ENCODE peak calls at places on chromosomes 5 and 9, in four cellular contexts. A, W, E and U are unnamed samples.
A peak's percentile ranks its signal among the peaks of the same experiment; 100 is the strongest.

GRCh38 chr9:89256690-89257089 is 54.3 kb upstream of the CKS2 start:
- DNase-seq in A (no peak), W (no peak), E (no peak), U (no peak)

GRCh38 chr9:106799146-106799545 is 63.8 kb upstream of the ZNF462 start:
- DNase-seq in A (no peak), W (no peak), E (no peak), U (peak; percentile 93)

GRCh38 chr5:137758719-137759312 is 4.7 kb upstream of the HNRNPA0 start:
- DNase-seq in A (no peak), W (no peak), E (no peak), U (no peak)

GRCh38 chr9:109463924-109464625 is 34.0 kb downstream of the PTPN3 start:
- DNase-seq in A (no peak), W (no peak), E (no peak), U (no peak)

GRCh38 chr9:37936965-37937364 is 33.0 kb upstream of the SLC25A51 start:
- DNase-seq in A (no peak), W (no peak), E (peak; percentile 73), U (no peak)

GRCh38 chr5:169831331-169831730 is 149.0 kb downstream of the INSYN2B start:
- DNase-seq in A (no peak), W (no peak), E (no peak), U (no peak)

GRCh38 chr5:151862811-151863472 is 61.7 kb downstream of the GLRA1 start:
- DNase-seq in A (no peak), W (no peak), E (no peak), U (no peak)

GRCh38 chr9:130765135-130766030 is 69.7 kb upstream of the ABL1 start:
- DNase-seq in A (no peak), W (no peak), E (no peak), U (no peak)

GRCh38 chr9:72207278-72207677 is 58.0 kb downstream of the GDA start:
- DNase-seq in A (no peak), W (no peak), E (no peak), U (no peak)

GRCh38 chr9:94780516-94780950 is 54.0 kb downstream of the AOPEP start:
- DNase-seq in A (no peak), W (no peak), E (no peak), U (no peak)

GRCh38 chr9:35871514-35871913 is 1.3 kb upstream of the OR13J1 start:
- DNase-seq in A (no peak), W (no peak), E (no peak), U (no peak)

GRCh38 chr5:40652441-40653220 is 27.1 kb upstream of the PTGER4 start:
- DNase-seq in A (no peak), W (peak; percentile 38), E (no peak), U (no peak)

GRCh38 chr5:68482199-68482598 is 266.6 kb downstream of the PIK3R1 start:
- DNase-seq in A (no peak), W (no peak), E (no peak), U (no peak)

GRCh38 chr9:99059074-99059894 is 45.6 kb upstream of the TGFBR1 start:
- DNase-seq in A (no peak), W (peak; percentile 27), E (no peak), U (no peak)

GRCh38 chr9:115132648-115133047 is 14.7 kb upstream of the TNC start:
- DNase-seq in A (no peak), W (no peak), E (no peak), U (no peak)

GRCh38 chr5:26945881-26946280 is 92.5 kb downstream of the CDH9 start:
- DNase-seq in A (no peak), W (no peak), E (no peak), U (no peak)

GRCh38 chr5:148382961-148383360 is 797 bp upstream of the FBXO38 start:
- DNase-seq in A (no peak), W (no peak), E (no peak), U (no peak)

GRCh38 chr9:125141251-125141650 is 2.1 kb downstream of the SCAI start:
- DNase-seq in A (no peak), W (no peak), E (no peak), U (no peak)

GRCh38 chr5:10695055-10695649 is 65.9 kb downstream of the DAP start:
- DNase-seq in A (peak; percentile 68), W (peak; percentile 67), E (peak; percentile 72), U (no peak)

GRCh38 chr9:1050125-1050895 is at the start of gene DMRT2:
- DNase-seq in A (peak; percentile 52), W (peak; percentile 96), E (no peak), U (peak; percentile 15)

GRCh38 chr5:158236511-158237335 is 377.8 kb upstream of the CLINT1 start:
- DNase-seq in A (no peak), W (no peak), E (no peak), U (no peak)

GRCh38 chr5:160508780-160509361 is 87.2 kb downstream of the PTTG1 start:
- DNase-seq in A (peak; percentile 32), W (peak; percentile 80), E (peak; percentile 84), U (peak; percentile 16)

GRCh38 chr9:94952553-94953373 is 226.3 kb downstream of the AOPEP start:
- DNase-seq in A (peak; percentile 66), W (no peak), E (no peak), U (no peak)

GRCh38 chr9:135959814-135960213 is 1.4 kb downstream of the UBAC1 start:
- DNase-seq in A (no peak), W (no peak), E (no peak), U (no peak)

GRCh38 chr9:6757988-6758417 is 230 bp downstream of the KDM4C start:
- DNase-seq in A (no peak), W (no peak), E (no peak), U (no peak)

GRCh38 chr9:21174671-21175070 is 8.2 kb upstream of the IFNA21 start:
- DNase-seq in A (no peak), W (no peak), E (no peak), U (no peak)

GRCh38 chr9:72734631-72735030 is 213.2 kb downstream of the TMC1 start:
- DNase-seq in A (no peak), W (no peak), E (no peak), U (peak; percentile 16)

GRCh38 chr9:36759141-36759540 is 186.4 kb downstream of the MELK start:
- DNase-seq in A (no peak), W (no peak), E (no peak), U (no peak)

GRCh38 chr9:27361401-27361953 is 64.5 kb upstream of the EQTN start:
- DNase-seq in A (no peak), W (no peak), E (no peak), U (no peak)

GRCh38 chr5:131671994-131672655 is 37.1 kb upstream of the RAPGEF6 start:
- DNase-seq in A (peak; percentile 43), W (no peak), E (peak; percentile 3), U (no peak)

GRCh38 chr5:348726-349125 is 27.2 kb downstream of the AHRR start:
- DNase-seq in A (no peak), W (no peak), E (no peak), U (no peak)

GRCh38 chr9:35790385-35791291 is 753 bp upstream of the NPR2 start:
- DNase-seq in A (peak; percentile 84), W (peak; percentile 76), E (peak; percentile 87), U (no peak)

GRCh38 chr5:170565077-170565476 is 61.3 kb downstream of the KCNIP1 start:
- DNase-seq in A (no peak), W (no peak), E (no peak), U (no peak)

GRCh38 chr9:479316-479715 is 264.7 kb downstream of the DOCK8 start:
- DNase-seq in A (no peak), W (no peak), E (no peak), U (no peak)

GRCh38 chr5:135553688-135554462 is 18.1 kb upstream of the NEUROG1 start:
- DNase-seq in A (no peak), W (peak; percentile 60), E (peak; percentile 65), U (no peak)

GRCh38 chr9:127561491-127562270 is 50.4 kb upstream of the STXBP1 start:
- DNase-seq in A (peak; percentile 91), W (peak; percentile 82), E (peak; percentile 44), U (no peak)

GRCh38 chr9:127563579-127563978 is 48.5 kb upstream of the STXBP1 start:
- DNase-seq in A (no peak), W (no peak), E (no peak), U (no peak)

GRCh38 chr9:127565231-127565630 is 46.8 kb upstream of the STXBP1 start:
- DNase-seq in A (no peak), W (peak; percentile 61), E (no peak), U (no peak)

GRCh38 chr9:127562271-127562780 is 49.8 kb upstream of the STXBP1 start:
- DNase-seq in A (no peak), W (no peak), E (no peak), U (no peak)

DNA sequence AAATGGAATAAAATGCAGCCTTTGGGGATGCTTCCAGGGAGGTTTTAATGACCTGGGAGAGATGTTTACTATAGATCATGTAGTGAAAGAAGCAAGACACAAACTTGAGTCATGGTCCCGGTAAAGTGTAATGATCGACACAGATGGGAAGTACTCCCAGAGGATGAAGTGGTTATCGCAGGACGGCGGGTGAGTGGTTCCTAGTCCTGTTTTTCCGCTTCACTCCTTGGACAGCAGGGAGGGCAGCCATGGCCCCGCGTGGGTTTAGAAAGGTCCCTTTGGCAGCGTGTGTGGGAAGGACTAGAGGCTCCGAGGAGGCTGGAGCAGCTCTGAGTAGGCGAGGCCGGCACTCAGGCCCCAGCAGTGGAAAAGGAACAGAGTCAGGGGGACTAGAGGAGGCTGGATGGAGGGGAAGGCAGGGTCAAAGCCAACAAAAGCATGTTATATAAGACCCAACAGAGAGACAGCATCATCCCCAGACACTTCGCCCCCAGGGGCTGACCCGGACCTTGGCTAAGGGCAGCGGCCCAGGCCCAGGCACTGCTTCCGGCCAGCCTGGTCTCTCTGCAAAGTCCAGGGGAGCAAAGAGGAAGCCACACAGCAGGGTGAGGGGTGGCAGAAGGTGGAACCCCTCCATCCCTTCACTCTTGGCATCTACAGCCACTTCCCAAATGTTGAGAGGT is 49.1 kb upstream of the STXBP1 start:
- DNase-seq in A (peak; percentile 58), W (no peak), E (no peak), U (no peak)
- H3K4me3 ChIP-seq in A (no peak overlapping the region), W (no peak overlapping the region), E (no peak overlapping the region), U (no peak overlapping the region)

GRCh38 chr9:19174127-19174921 is 47.0 kb upstream of the PLIN2 start:
- DNase-seq in A (peak; percentile 78), W (peak; percentile 41), E (peak; percentile 71), U (no peak)
- TF ChIP-seq CTCF in A (peak; percentile 33), W (peak; percentile 23), E (peak; percentile 72), U (peak; percentile 68)

DNA sequence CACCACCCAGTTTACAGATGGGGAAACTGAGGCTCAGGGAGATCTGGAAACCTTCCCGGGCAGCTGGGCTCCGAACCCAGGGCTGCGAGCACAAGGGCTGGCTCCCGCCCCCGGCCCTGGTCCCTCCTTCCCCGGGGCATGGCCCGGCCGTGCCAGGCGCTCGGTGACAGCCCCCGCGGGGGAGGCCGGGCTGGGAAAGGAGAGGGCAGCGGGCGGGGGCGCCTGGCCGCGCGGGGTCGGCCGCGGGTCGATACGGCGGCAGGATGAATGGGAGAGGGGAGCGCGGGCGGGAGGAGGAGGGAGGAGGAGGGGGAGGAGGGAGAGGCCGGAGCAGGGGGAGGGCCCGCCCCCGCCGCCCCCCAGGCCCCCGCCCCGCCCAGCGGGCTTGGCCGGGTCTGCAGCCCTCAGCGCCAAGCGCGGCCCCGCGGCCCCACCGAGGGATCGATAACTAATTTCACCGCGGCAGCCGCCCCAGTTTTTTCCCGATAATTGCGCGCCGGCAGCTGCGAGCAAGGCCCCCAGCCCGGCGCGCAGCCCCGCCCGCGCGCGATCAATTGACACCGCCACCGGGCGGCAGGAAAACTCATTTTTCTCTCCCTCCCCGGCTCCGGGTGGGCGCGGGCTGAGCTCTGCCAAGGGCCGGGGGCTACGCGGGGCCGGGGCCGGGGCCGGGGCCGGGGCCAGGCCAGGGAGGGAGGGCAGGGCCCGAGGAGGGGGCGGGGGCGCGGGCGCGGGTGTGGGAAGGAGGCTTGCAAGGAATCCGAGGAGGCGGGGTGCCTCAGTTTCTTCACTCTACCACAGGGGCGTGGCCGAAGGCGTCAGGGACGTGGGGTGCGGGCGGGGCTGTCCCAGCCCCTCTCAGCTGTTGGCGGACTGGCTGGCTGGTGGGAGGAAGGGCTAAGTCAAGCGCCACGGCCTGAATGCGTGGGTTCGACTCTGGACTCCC is 52.1 kb downstream of the C9orf50 start:
- DNase-seq in A (peak; percentile 71), W (peak; percentile 54), E (peak; percentile 84), U (no peak)
- H3K4me3 ChIP-seq in A (peak overlapping the region; percentile 47), W (peak overlapping the region; percentile 37), E (peak overlapping the region; percentile 58), U (peak overlapping the region; percentile 50)

GRCh38 chr5:142012792-142013388 is at the start of gene GNPDA1:
- DNase-seq in A (peak; percentile 83), W (peak; percentile 83), E (peak; percentile 76), U (no peak)
- TF ChIP-seq CTCF in A (no peak), W (no peak), E (no peak), U (no peak)